ENCODE peak calls at places on chromosomes 3 and 15, in seven cellular contexts. O is PC-9; C is AG08396; H is D341Med; I is ACHN; V is stimulated activated naive CD8-positive, alpha-beta T cell treated with anti-CD3 and anti-CD28 coated beads, Interleukin-15, amount 100 ng/mL, for 72 hours; B is NCI-H69. E is an unnamed sample.

GRCh38 chr3:106333911-106334618 is 465.3 kb upstream of the CBLB start:
- DNase-seq in B (no peak), I (peak; percentile 57), O (peak; percentile 30), H (no peak), V (peak; percentile 70), C (no peak), E (peak; percentile 7)

GRCh38 chr3:71416868-71417267 is 166.7 kb downstream of the FOXP1 start:
- DNase-seq in O (no peak), B (peak; percentile 18), C (no peak), H (no peak), I (peak; percentile 49), V (peak; percentile 70), E (no peak)

GRCh38 chr15:36622247-36622795 is 42.9 kb downstream of the CDIN1 start:
- DNase-seq in C (no peak), I (no peak), B (peak; percentile 47), V (no peak), O (no peak), H (no peak), E (no peak)

GRCh38 chr3:126543457-126544090 is 15.2 kb downstream of the C3orf22 start:
- DNase-seq in C (no peak), H (peak; percentile 14), O (no peak), B (no peak), I (no peak), V (no peak), E (no peak)

GRCh38 chr3:136778865-136779264 is 26.7 kb upstream of the STAG1 start:
- DNase-seq in I (peak; percentile 63), V (no peak), H (no peak), C (no peak), O (peak; percentile 56), B (no peak), E (no peak)

GRCh38 chr15:58525926-58526538 is 94.2 kb downstream of the LIPC start:
- DNase-seq in V (no peak), O (no peak), H (no peak), C (no peak), I (no peak), B (no peak), E (no peak)

GRCh38 chr15:29687939-29688884 is 134.1 kb downstream of the TJP1 start:
- DNase-seq in I (no peak), V (no peak), B (peak; percentile 71), H (no peak), C (no peak), O (peak; percentile 26), E (no peak)

GRCh38 chr3:122099255-122099654 is 44.1 kb downstream of the CD86 start:
- DNase-seq in I (no peak), V (no peak), B (no peak), C (no peak), O (no peak), H (no peak), E (no peak)

GRCh38 chr3:154795582-154795981 is 284.5 kb upstream of the MME start:
- DNase-seq in H (no peak), C (peak; percentile 73), I (peak; percentile 64), B (no peak), V (no peak), O (no peak), E (peak; percentile 69)

GRCh38 chr3:117101697-117102096 is 392.1 kb downstream of the TUSC7 start:
- DNase-seq in O (no peak), V (no peak), H (no peak), C (no peak), I (no peak), B (no peak), E (no peak)

GRCh38 chr15:88623632-88624031 is 2.5 kb downstream of the AEN start:
- DNase-seq in I (no peak), B (no peak), C (no peak), H (no peak), V (no peak), O (no peak), E (no peak)

GRCh38 chr3:42691861-42692666 is 6.7 kb downstream of the KLHL40 start:
- DNase-seq in H (peak; percentile 22), O (no peak), C (no peak), I (no peak), V (peak; percentile 6), B (no peak), E (no peak)

GRCh38 chr15:55343168-55343567 is 24.1 kb downstream of the PIGB start:
- DNase-seq in O (no peak), B (peak; percentile 55), H (no peak), I (no peak), V (no peak), C (peak; percentile 3), E (no peak)

GRCh38 chr3:175260145-175260794 is 401.1 kb downstream of the NAALADL2 start:
- DNase-seq in C (no peak), O (no peak), H (no peak), V (no peak), B (no peak), I (no peak), E (no peak)

GRCh38 chr3:152638707-152639450 is 196.1 kb upstream of the P2RY1 start:
- DNase-seq in B (no peak), O (no peak), C (no peak), I (no peak), V (no peak), H (no peak), E (peak; percentile 33)

GRCh38 chr15:74461847-74462511 is 1.0 kb upstream of the UBL7 start:
- DNase-seq in O (no peak), V (no peak), H (no peak), I (peak; percentile 12), C (no peak), B (peak; percentile 17), E (no peak)

GRCh38 chr3:170524072-170524471 is 61.8 kb downstream of the SLC7A14 start:
- DNase-seq in O (no peak), B (peak; percentile 91), I (no peak), H (no peak), C (no peak), V (no peak), E (no peak)

GRCh38 chr3:194130807-194131589 is 5.0 kb upstream of the HES1 start:
- DNase-seq in C (no peak), I (peak; percentile 49), O (peak; percentile 82), V (no peak), H (no peak), B (peak; percentile 91), E (no peak)

GRCh38 chr3:109081746-109082510 is 36.0 kb downstream of the MORC1 start:
- DNase-seq in H (peak; percentile 65), O (peak; percentile 41), B (peak; percentile 36), V (peak; percentile 37), I (peak; percentile 33), C (peak; percentile 46), E (no peak)

GRCh38 chr3:57544181-57545125 is at the start of gene DNAH12:
- DNase-seq in B (peak; percentile 94), V (no peak), O (peak; percentile 72), H (peak; percentile 46), I (peak; percentile 48), C (peak; percentile 47), E (no peak)

GRCh38 chr15:74185949-74186348 is 12.4 kb downstream of the ISLR start:
- DNase-seq in C (no peak), O (no peak), H (no peak), V (no peak), I (no peak), B (no peak), E (no peak)

GRCh38 chr3:171943262-171944108 is 95.9 kb upstream of the FNDC3B start:
- DNase-seq in O (no peak), I (no peak), C (no peak), B (no peak), H (no peak), V (no peak), E (no peak)

GRCh38 chr3:57919987-57920386 is 88.2 kb upstream of the FLNB start:
- DNase-seq in C (no peak), O (no peak), H (no peak), B (no peak), I (no peak), V (no peak), E (no peak)

GRCh38 chr3:139299261-139300132 is 44.3 kb upstream of the MRPS22 start:
- DNase-seq in H (no peak), I (peak; percentile 76), O (peak; percentile 84), B (no peak), V (no peak), C (no peak), E (no peak)

GRCh38 chr15:35289029-35289617 is 204.0 kb upstream of the NANOGP8 start:
- DNase-seq in H (peak; percentile 55), O (no peak), V (no peak), C (peak; percentile 66), I (peak; percentile 51), B (peak; percentile 88), E (no peak)

GRCh38 chr15:96354731-96355560 is 24.4 kb downstream of the NR2F2 start:
- DNase-seq in O (peak; percentile 30), H (no peak), I (peak; percentile 68), B (peak; percentile 42), V (no peak), C (peak; percentile 82), E (no peak)

GRCh38 chr15:83312046-83312445 is 27.6 kb upstream of the BNC1 start:
- DNase-seq in V (no peak), B (no peak), H (no peak), I (no peak), C (no peak), O (no peak), E (peak; percentile 100)

GRCh38 chr3:122938756-122939425 is 88.7 kb downstream of the SEMA5B start:
- DNase-seq in H (no peak), I (no peak), O (peak; percentile 24), C (no peak), B (peak; percentile 18), V (no peak), E (no peak)

GRCh38 chr15:22980189-22981136 is at the start of gene CYFIP1:
- DNase-seq in O (peak; percentile 90), C (peak; percentile 98), B (peak; percentile 88), H (peak; percentile 90), V (peak; percentile 23), I (peak; percentile 82), E (peak; percentile 28)

GRCh38 chr3:72163809-72164634 is 379.1 kb upstream of the PROK2 start:
- DNase-seq in I (no peak), H (no peak), C (no peak), B (peak; percentile 28), V (no peak), O (no peak), E (no peak)